ENCODE peak calls at places on chromosomes 11 and 22, in six cellular contexts. J is stimulated activated CD4-positive, alpha-beta T cell treated with anti-CD3 and anti-CD28 coated beads, Interleukin-4, amount 100 ng/mL, for 48 hours; F is NCI-H774; H is dorsolateral prefrontal cortex; P is activated T-helper 9 cell treated with anti-CD3 and anti-CD28 coated beads, Interleukin-2, amount 50 U/mL, for 16 hours; O is EL. S is an unnamed sample.

GRCh38 chr11:133825156-133825555 is 20.2 kb downstream of the SPATA19 start:
- DNase-seq in H (no peak), P (no peak), J (no peak), O (no peak), F (no peak), S (no peak)

GRCh38 chr11:113384551-113384950 is 3.0 kb upstream of the ANKK1 start:
- DNase-seq in J (no peak), P (no peak), O (peak), F (no peak), H (no peak), S (no peak)

GRCh38 chr11:6437423-6437822 is 3.4 kb downstream of the HPX start:
- DNase-seq in H (no peak), J (no peak), O (no peak), F (no peak), P (no peak), S (no peak)

GRCh38 chr22:23063539-23064380 is 6.6 kb upstream of the GNAZ start:
- DNase-seq in F (no peak), H (peak), P (no peak), O (no peak), J (no peak), S (no peak)

GRCh38 chr22:35728639-35729308 is 11.1 kb downstream of the APOL5 start:
- DNase-seq in H (no peak), J (no peak), O (no peak), P (no peak), F (peak), S (no peak)

GRCh38 chr11:93591247-93591898 is 48.2 kb upstream of the SMCO4 start:
- DNase-seq in H (no peak), P (no peak), O (peak), J (no peak), F (no peak), S (no peak)

GRCh38 chr11:94926271-94926625 is 47.1 kb downstream of the CWC15 start:
- DNase-seq in F (no peak), H (no peak), O (peak), P (no peak), J (no peak), S (no peak)

GRCh38 chr11:92707173-92707619 is 262.3 kb upstream of the MTNR1B start:
- DNase-seq in O (no peak), P (no peak), F (peak), J (no peak), H (no peak), S (no peak)

GRCh38 chr11:860238-861104 is 17.8 kb downstream of the TSPAN4 start:
- DNase-seq in H (no peak), F (no peak), J (no peak), P (no peak), O (no peak), S (no peak)

GRCh38 chr11:12989428-12990242 is 19.5 kb upstream of the RASSF10 start:
- DNase-seq in H (no peak), P (no peak), O (no peak), J (no peak), F (peak), S (no peak)

GRCh38 chr22:41574847-41575381 is 14.1 kb downstream of the CSDC2 start:
- DNase-seq in P (no peak), H (no peak), O (no peak), F (no peak), J (no peak), S (no peak)

GRCh38 chr11:114321621-114322257 is 25.5 kb downstream of the NNMT start:
- DNase-seq in J (no peak), O (peak), H (no peak), F (no peak), P (no peak), S (no peak)

GRCh38 chr22:20583471-20583922 is 76.1 kb downstream of the MED15 start:
- DNase-seq in J (no peak), P (no peak), O (no peak), H (peak), F (no peak), S (peak)

GRCh38 chr11:110921742-110922200 is 209.5 kb upstream of the ARHGAP20 start:
- DNase-seq in F (no peak), H (no peak), P (no peak), J (no peak), O (no peak), S (no peak)

GRCh38 chr11:61023086-61024035 is 51.9 kb downstream of the CD6 start:
- DNase-seq in J (no peak), H (no peak), P (peak), F (no peak), O (no peak), S (no peak)

GRCh38 chr11:88039512-88040496 is 135.4 kb downstream of the RAB38 start:
- DNase-seq in H (no peak), O (no peak), F (no peak), J (no peak), P (no peak), S (no peak)

GRCh38 chr22:45473626-45474237 is 29.0 kb upstream of the FBLN1 start:
- DNase-seq in P (no peak), F (no peak), J (no peak), H (no peak), O (no peak), S (no peak)

GRCh38 chr11:134725939-134726639 is 314.0 kb upstream of the B3GAT1 start:
- DNase-seq in J (no peak), H (no peak), F (no peak), O (no peak), P (no peak), S (peak)

GRCh38 chr11:13963169-13963948 is 836 bp downstream of the SPON1 start:
- DNase-seq in J (no peak), P (no peak), O (no peak), F (no peak), H (peak), S (no peak)

GRCh38 chr11:33868646-33869461 is 23.0 kb downstream of the LMO2 start:
- DNase-seq in O (no peak), P (no peak), H (no peak), J (no peak), F (no peak), S (no peak)

GRCh38 chr11:87036756-87037449 is 831 bp upstream of the TMEM135 start:
- DNase-seq in O (no peak), F (no peak), J (no peak), H (no peak), P (no peak), S (no peak)

GRCh38 chr11:116111546-116111945 is 607.3 kb upstream of the CADM1 start:
- DNase-seq in J (no peak), P (no peak), F (no peak), O (no peak), H (no peak), S (no peak)

GRCh38 chr11:47468598-47469214 is 19.8 kb upstream of the RAPSN start:
- DNase-seq in F (no peak), H (no peak), J (no peak), O (no peak), P (no peak), S (no peak)

GRCh38 chr11:48193876-48194275 is 22.7 kb upstream of the OR4B1 start:
- DNase-seq in O (peak), H (no peak), F (no peak), J (no peak), P (no peak), S (no peak)

GRCh38 chr11:76148941-76149613 is 57.2 kb downstream of the WNT11 start:
- DNase-seq in P (no peak), O (no peak), H (no peak), J (no peak), F (no peak), S (no peak)

GRCh38 chr22:17097701-17098100 is 12.9 kb downstream of the IL17RA start:
- DNase-seq in H (no peak), P (no peak), O (no peak), J (no peak), F (no peak), S (no peak)

GRCh38 chr11:17415523-17416104 is 27.2 kb upstream of the KCNJ11 start:
- DNase-seq in O (no peak), P (no peak), J (no peak), H (no peak), F (no peak), S (peak)

GRCh38 chr11:57779275-57779674 is 17.7 kb downstream of the CTNND1 start:
- DNase-seq in H (no peak), J (no peak), F (no peak), O (peak), P (no peak), S (peak)

GRCh38 chr22:32534252-32535215 is 59.9 kb downstream of the FBXO7 start:
- DNase-seq in O (peak), P (no peak), F (no peak), J (no peak), H (no peak), S (no peak)

GRCh38 chr22:25120761-25121212 is 78.9 kb upstream of the CRYBB3 start:
- DNase-seq in P (no peak), O (no peak), H (no peak), J (no peak), F (no peak), S (no peak)

GRCh38 chr22:38863531-38864131 is 8.4 kb downstream of the CBX6 start:
- DNase-seq in P (no peak), F (no peak), O (no peak), H (no peak), J (no peak), S (no peak)

S was measured in caudate nucleus.